ENCODE peak calls at places on chromosomes 1 and 21, in four cellular contexts. Y is GM12878, X is K562, Q is HepG2. W is an unnamed sample.

GRCh38 chr21:35508389-35508888 is 459.3 kb upstream of the RUNX1 start:
- DNase-seq in Y (no peak), X (peak), Q (peak), W (peak)

GRCh38 chr1:111334169-111334568 is 43.5 kb downstream of the CHIA start:
- DNase-seq in Y (peak), X (peak), Q (peak), W (peak)

GRCh38 chr1:33886452-33886851 is 22.6 kb downstream of the HMGB4 start:
- DNase-seq in Y (no peak), X (no peak), Q (no peak), W (peak)

GRCh38 chr1:21896026-21896425 is 41.1 kb downstream of the HSPG2 start:
- DNase-seq in Y (no peak), X (no peak), Q (no peak), W (no peak)

GRCh38 chr1:34002810-34003209 is 138.9 kb downstream of the HMGB4 start:
- DNase-seq in Y (no peak), X (no peak), Q (no peak), W (no peak)

GRCh38 chr1:53562256-53562982 is 103.2 kb downstream of the DMRTB1 start:
- DNase-seq in Y (no peak), X (no peak), Q (no peak), W (peak)

GRCh38 chr1:171346866-171347265 is 32.9 kb downstream of the FMO4 start:
- DNase-seq in Y (no peak), X (no peak), Q (no peak), W (no peak)

GRCh38 chr1:67371681-67372080 is 58.5 kb downstream of the SERBP1 start:
- DNase-seq in Y (no peak), X (no peak), Q (no peak), W (no peak)

GRCh38 chr21:43921602-43921978 is 56.6 kb downstream of the AGPAT3 start:
- DNase-seq in Y (peak), X (no peak), Q (peak), W (no peak)

GRCh38 chr1:179866616-179867015 is 11.0 kb downstream of the TOR1AIP2 start:
- DNase-seq in Y (no peak), X (no peak), Q (no peak), W (no peak)

GRCh38 chr1:31502253-31502652 is 74.1 kb upstream of the TINAGL1 start:
- DNase-seq in Y (no peak), X (no peak), Q (no peak), W (no peak)

GRCh38 chr1:25610822-25611630 is 5.6 kb upstream of the MAN1C1 start:
- DNase-seq in Y (no peak), X (no peak), Q (no peak), W (no peak)

GRCh38 chr21:34968414-34969333 is 80.4 kb downstream of the RUNX1 start:
- DNase-seq in Y (no peak), X (no peak), Q (peak), W (no peak)

GRCh38 chr1:111475706-111476105 is 1.9 kb downstream of the C1orf162 start:
- DNase-seq in Y (peak), X (no peak), Q (no peak), W (no peak)

GRCh38 chr1:44949286-44949685 is 37.1 kb downstream of the EIF2B3 start:
- DNase-seq in Y (no peak), X (no peak), Q (peak), W (no peak)

GRCh38 chr1:18204568-18204967 is 97.0 kb downstream of the IGSF21 start:
- DNase-seq in Y (no peak), X (no peak), Q (no peak), W (no peak)

GRCh38 chr1:65395887-65396612 is 24.4 kb upstream of the LEPR start:
- DNase-seq in Y (no peak), X (no peak), Q (no peak), W (no peak)

GRCh38 chr1:111598534-111598933 is 21.1 kb upstream of the RAP1A start:
- DNase-seq in Y (no peak), X (no peak), Q (no peak), W (no peak)

GRCh38 chr1:241627453-241628329 is 12.5 kb downstream of the CHML start:
- DNase-seq in Y (peak), X (peak), Q (peak), W (no peak)

GRCh38 chr1:56447732-56448276 is 131.6 kb downstream of the PLPP3 start:
- DNase-seq in Y (no peak), X (no peak), Q (no peak), W (no peak)

GRCh38 chr1:56448529-56448928 is 130.8 kb downstream of the PLPP3 start:
- DNase-seq in Y (no peak), X (no peak), Q (no peak), W (no peak)

GRCh38 chr1:56442456-56442855 is 136.9 kb downstream of the PLPP3 start:
- DNase-seq in Y (no peak), X (no peak), Q (no peak), W (no peak)

GRCh38 chr1:56446531-56447098 is 132.7 kb downstream of the PLPP3 start:
- DNase-seq in Y (no peak), X (no peak), Q (no peak), W (no peak)

GRCh38 chr1:56444960-56445646 is 134.3 kb downstream of the PLPP3 start:
- DNase-seq in Y (no peak), X (no peak), Q (no peak), W (no peak)
- TF ChIP-seq TCF7 in Y (no peak), X (no peak), Q (no peak), W (no peak)

GRCh38 chr1:15424146-15424667 is 14.0 kb upstream of the CTRC start:
- DNase-seq in Y (no peak), X (peak), Q (no peak), W (no peak)

GRCh38 chr1:15418811-15419515 is 9.3 kb downstream of the EFHD2 start:
- DNase-seq in Y (no peak), X (no peak), Q (no peak), W (no peak)

GRCh38 chr1:15422871-15423270 is 13.2 kb downstream of the EFHD2 start:
- DNase-seq in Y (no peak), X (no peak), Q (no peak), W (no peak)

GRCh38 chr1:15423355-15424077 is 13.8 kb downstream of the EFHD2 start:
- DNase-seq in Y (no peak), X (no peak), Q (no peak), W (no peak)

DNA sequence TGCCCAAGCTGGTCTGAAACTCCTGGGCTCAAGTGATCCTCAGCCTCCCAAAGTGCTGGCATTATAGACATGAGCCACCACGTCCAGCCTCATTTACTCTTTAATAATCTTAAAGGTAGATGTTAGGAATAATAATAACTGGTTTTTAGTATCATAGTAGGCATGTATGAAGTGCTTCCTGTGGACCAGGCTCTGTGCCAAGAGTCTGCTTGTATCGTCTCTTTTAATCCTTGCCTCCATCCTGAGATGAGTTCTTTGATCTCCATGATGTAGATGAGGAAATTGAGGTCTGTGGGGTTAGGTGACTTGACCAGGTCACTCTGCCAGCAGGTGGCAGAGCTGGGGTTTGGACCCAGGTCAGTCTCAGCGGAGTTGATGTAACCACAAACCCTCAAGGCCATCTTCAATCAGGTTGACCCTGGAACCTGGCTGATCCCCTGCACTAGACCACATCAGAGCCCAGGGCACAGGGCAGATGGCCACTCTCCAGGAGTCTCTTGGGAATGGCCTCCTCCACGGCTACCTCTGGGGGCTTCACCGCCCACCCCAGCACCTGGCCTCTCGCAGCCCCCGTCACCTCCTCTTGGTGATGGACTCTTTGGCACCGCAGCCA is 11.3 kb downstream of the EFHD2 start:
- DNase-seq in Y (no peak), X (no peak), Q (peak), W (no peak)
- TF ChIP-seq CTCF in Y (no peak), X (peak), Q (peak), W (no peak)

GRCh38 chr1:225044258-225044657 is 114.8 kb downstream of the DNAH14 start:
- DNase-seq in Y (no peak), X (no peak), Q (peak), W (no peak)

DNA sequence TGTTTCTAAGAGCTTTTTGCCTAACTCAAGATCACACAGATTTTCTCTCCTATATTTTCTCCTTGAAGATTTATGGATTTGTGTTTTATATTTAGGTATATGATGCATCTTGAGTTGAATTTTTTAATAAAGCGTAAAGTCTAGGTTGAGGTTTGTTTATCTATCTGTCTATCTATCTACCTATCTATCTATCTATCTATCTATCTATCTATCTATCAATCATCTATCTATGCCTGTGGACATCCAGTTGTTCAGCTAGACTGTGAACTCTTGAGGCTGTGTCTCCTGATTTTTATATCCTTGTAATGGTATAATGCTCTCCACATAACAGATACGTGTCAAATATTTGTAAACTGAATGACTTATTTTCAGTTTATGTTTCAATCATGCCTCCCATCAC is 120.1 kb downstream of the DNAH14 start:
- DNase-seq in Y (no peak), X (no peak), Q (no peak), W (no peak)
- TF ChIP-seq CBFB in Y (no peak), X (no peak), Q (no peak), W (no peak)

GRCh38 chr21:42550817-42551216 is 37.2 kb downstream of the SLC37A1 start:
- DNase-seq in Y (no peak), X (no peak), Q (no peak), W (peak)
- TF ChIP-seq TCF7 in Y (no peak), X (no peak), Q (no peak), W (no peak)

GRCh38 chr1:1619917-1620361 is 4.6 kb downstream of the MIB2 start:
- DNase-seq in Y (no peak), X (peak), Q (peak), W (peak)
- TF ChIP-seq CTCF in Y (peak), X (peak), Q (peak), W (peak)

GRCh38 chr1:107597290-107597689 is 367.7 kb downstream of the VAV3 start:
- DNase-seq in Y (no peak), X (no peak), Q (peak), W (no peak)
- TF ChIP-seq CBFB in Y (no peak), X (no peak), Q (no peak), W (no peak)

GRCh38 chr1:93723101-93723500 is 41.5 kb upstream of the BCAR3 start:
- DNase-seq in Y (no peak), X (no peak), Q (no peak), W (no peak)
- TF ChIP-seq TCF7 in Y (no peak), X (no peak), Q (no peak), W (no peak)

DNA sequence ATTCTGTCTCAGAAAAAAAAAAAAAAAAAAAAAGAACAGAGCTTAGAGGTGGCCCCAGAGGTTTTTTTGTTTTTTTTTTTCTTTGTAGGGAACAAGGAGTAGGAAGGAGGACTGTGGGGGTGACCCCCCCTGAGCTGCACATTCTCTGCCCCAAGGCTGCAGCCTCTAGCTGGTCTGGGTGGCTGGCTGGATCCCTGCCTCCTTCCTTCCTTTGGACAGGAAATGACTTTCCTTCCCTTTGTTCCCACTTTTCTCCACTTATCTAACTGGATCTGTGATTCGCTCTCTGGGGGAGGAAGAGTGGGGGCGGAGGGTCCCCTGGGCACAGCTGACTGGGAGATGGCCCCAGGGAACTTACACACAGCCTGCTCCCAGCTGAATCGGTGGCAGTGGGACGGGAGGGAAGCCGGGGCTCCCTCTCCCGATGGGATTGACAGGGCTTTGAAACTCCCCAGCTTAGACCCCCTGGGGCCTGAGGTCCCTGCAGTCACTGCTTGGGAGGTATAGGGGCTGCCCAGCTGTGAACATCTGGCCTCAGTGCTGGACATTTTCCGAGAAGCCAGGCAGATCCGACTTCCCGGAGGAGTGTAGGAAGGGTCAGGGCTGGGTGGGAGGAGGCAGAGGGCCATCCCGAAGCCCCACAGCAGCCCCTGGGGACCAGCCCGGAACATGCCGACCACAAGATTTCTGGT is 2.1 kb downstream of the FBLIM1 start:
- DNase-seq in Y (no peak), X (peak), Q (no peak), W (no peak)
- TF ChIP-seq CTCF in Y (no peak), X (no peak), Q (no peak), W (no peak)

DNA sequence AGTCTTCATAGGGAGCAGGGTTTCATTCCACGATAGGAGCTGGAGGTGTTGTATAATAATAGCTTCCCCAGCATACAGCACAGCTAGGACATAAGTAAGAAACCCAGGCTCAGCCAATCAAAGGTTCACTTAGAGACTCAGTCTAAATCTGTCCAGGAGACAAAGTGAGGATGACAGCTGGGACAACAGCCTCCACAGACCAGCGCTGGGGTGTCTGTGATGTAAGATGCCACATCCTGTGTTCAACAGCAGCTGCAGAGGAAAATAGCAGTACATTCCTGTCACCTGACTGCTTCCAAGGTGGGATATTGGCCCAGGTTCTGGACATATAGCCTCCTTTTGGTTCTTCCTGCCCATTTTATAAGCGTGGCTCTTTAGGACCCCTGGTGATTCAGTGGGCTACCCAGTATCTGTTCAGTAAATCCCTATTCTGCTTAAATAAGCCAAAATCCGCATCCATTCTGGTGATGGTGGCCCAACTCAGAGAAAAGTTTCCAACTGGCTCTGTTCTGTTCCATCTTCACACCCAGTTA is 176.8 kb upstream of the SYT6 start:
- DNase-seq in Y (no peak), X (no peak), Q (no peak), W (no peak)
- TF ChIP-seq CBFB in Y (no peak), X (no peak), Q (no peak), W (no peak)